ENCODE peak calls at places on chromosomes 7 and 10, in eight cellular contexts. U, T, V, F, H, K, M and W are unnamed samples.

GRCh38 chr10:85735997-85736396 is 630.6 kb downstream of the GRID1 start:
- DNase-seq in U (no peak), T (no peak), V (no peak), F (no peak), H (no peak), K (no peak), M (no peak), W (no peak)

GRCh38 chr7:153858335-153858734 is 193.9 kb upstream of the DPP6 start:
- DNase-seq in U (no peak), T (peak), V (peak), F (no peak), H (peak), K (no peak), M (no peak), W (peak)

GRCh38 chr7:129825005-129825553 is 127.7 kb downstream of the UBE2H start:
- DNase-seq in U (peak), T (no peak), V (peak), F (peak), H (peak), K (peak), M (peak), W (no peak)

GRCh38 chr7:6171532-6172330 is 100.7 kb downstream of the CYTH3 start:
- DNase-seq in U (no peak), T (no peak), V (no peak), F (no peak), H (no peak), K (no peak), M (no peak), W (no peak)

GRCh38 chr10:42990016-42990720 is 86.7 kb upstream of the RET start:
- DNase-seq in U (peak), T (no peak), V (no peak), F (no peak), H (no peak), K (no peak), M (peak), W (no peak)

GRCh38 chr10:95312264-95312663 is 21.5 kb upstream of the PDLIM1 start:
- DNase-seq in U (no peak), T (no peak), V (no peak), F (no peak), H (no peak), K (no peak), M (no peak), W (no peak)

GRCh38 chr10:31961675-31962074 is 33.0 kb upstream of the ARHGAP12 start:
- DNase-seq in U (no peak), T (no peak), V (no peak), F (no peak), H (peak), K (no peak), M (no peak), W (peak)

GRCh38 chr7:1433128-1433920 is 25.9 kb downstream of the MICALL2 start:
- DNase-seq in U (no peak), T (no peak), V (no peak), F (no peak), H (no peak), K (no peak), M (no peak), W (no peak)

GRCh38 chr10:17335065-17335464 is 107.0 kb downstream of the VIM start:
- DNase-seq in U (no peak), T (no peak), V (no peak), F (no peak), H (peak), K (no peak), M (no peak), W (peak)

GRCh38 chr10:44010873-44011602 is 362.4 kb upstream of the ZNF32 start:
- DNase-seq in U (no peak), T (peak), V (no peak), F (no peak), H (no peak), K (no peak), M (no peak), W (no peak)

GRCh38 chr10:28551086-28551485 is 18.2 kb downstream of the WAC start:
- DNase-seq in U (no peak), T (no peak), V (no peak), F (no peak), H (no peak), K (no peak), M (no peak), W (no peak)
- H3K4me3 ChIP-seq in U (no peak), T (no peak), V (no peak), F (no peak), H (no peak), K (no peak), M (no peak), W (no peak)

GRCh38 chr7:51316666-51317581 is at the start of gene COBL:
- DNase-seq in U (peak), T (no peak), V (no peak), F (peak), H (no peak), K (no peak), M (peak), W (no peak)

GRCh38 chr7:51316262-51316665 is 345 bp downstream of the COBL start:
- DNase-seq in U (peak), T (no peak), V (no peak), F (peak), H (no peak), K (no peak), M (peak), W (no peak)

GRCh38 chr7:51318886-51319579 is 2.4 kb upstream of the COBL start:
- DNase-seq in U (no peak), T (no peak), V (no peak), F (no peak), H (no peak), K (no peak), M (no peak), W (no peak)

GRCh38 chr7:51317582-51317910 is 937 bp upstream of the COBL start:
- DNase-seq in U (no peak), T (no peak), V (no peak), F (no peak), H (no peak), K (no peak), M (no peak), W (no peak)

GRCh38 chr7:51318001-51318400 is 1.4 kb upstream of the COBL start:
- DNase-seq in U (no peak), T (no peak), V (no peak), F (no peak), H (no peak), K (no peak), M (no peak), W (no peak)
- H3K4me3 ChIP-seq in U (no peak), T (no peak), V (no peak), F (peak), H (no peak), K (no peak), M (no peak), W (no peak)

GRCh38 chr7:141181812-141182211 is 107.9 kb downstream of the TMEM178B start:
- DNase-seq in U (no peak), T (no peak), V (no peak), F (no peak), H (no peak), K (no peak), M (no peak), W (no peak)

GRCh38 chr7:141184532-141185190 is 110.8 kb downstream of the TMEM178B start:
- DNase-seq in U (no peak), T (no peak), V (no peak), F (no peak), H (no peak), K (no peak), M (no peak), W (no peak)

GRCh38 chr7:141189231-141189630 is 115.4 kb downstream of the TMEM178B start:
- DNase-seq in U (no peak), T (no peak), V (no peak), F (no peak), H (no peak), K (no peak), M (no peak), W (no peak)

GRCh38 chr7:141190467-141190866 is 116.6 kb downstream of the TMEM178B start:
- DNase-seq in U (no peak), T (no peak), V (no peak), F (no peak), H (no peak), K (no peak), M (no peak), W (no peak)

DNA sequence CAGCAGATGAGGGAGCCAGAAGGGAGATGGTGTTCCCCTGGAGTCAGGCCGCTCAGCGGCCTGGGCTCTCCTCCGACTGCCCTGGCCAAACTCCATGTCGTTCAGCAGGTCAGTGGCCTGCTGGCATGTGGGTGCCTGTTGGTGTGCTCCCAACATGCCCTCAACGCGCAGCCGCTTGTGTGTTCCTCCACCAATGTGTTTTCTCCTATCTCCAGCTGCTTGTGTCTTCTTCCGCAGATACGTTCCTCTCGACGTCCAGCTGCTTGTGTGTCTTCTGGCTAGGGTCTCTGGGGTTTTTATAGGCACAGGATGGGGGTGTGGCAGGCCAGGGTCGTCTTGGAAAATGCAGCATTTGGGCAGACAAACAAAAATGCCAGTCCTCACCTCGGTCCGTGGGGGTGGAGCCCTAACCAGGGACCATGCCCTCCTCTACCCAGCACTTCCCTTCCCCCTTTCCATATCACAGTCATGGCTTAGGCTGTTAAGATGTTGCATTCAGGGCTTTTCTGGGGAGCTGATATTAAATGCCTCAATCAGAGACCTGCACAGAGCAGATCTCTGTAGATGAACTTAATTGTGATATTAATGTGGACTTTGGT is 111.6 kb downstream of the TMEM178B start:
- DNase-seq in U (no peak), T (no peak), V (no peak), F (no peak), H (no peak), K (no peak), M (no peak), W (no peak)
- H3K4me3 ChIP-seq in U (no peak), T (no peak), V (no peak), F (no peak), H (no peak), K (no peak), M (no peak), W (no peak)

DNA sequence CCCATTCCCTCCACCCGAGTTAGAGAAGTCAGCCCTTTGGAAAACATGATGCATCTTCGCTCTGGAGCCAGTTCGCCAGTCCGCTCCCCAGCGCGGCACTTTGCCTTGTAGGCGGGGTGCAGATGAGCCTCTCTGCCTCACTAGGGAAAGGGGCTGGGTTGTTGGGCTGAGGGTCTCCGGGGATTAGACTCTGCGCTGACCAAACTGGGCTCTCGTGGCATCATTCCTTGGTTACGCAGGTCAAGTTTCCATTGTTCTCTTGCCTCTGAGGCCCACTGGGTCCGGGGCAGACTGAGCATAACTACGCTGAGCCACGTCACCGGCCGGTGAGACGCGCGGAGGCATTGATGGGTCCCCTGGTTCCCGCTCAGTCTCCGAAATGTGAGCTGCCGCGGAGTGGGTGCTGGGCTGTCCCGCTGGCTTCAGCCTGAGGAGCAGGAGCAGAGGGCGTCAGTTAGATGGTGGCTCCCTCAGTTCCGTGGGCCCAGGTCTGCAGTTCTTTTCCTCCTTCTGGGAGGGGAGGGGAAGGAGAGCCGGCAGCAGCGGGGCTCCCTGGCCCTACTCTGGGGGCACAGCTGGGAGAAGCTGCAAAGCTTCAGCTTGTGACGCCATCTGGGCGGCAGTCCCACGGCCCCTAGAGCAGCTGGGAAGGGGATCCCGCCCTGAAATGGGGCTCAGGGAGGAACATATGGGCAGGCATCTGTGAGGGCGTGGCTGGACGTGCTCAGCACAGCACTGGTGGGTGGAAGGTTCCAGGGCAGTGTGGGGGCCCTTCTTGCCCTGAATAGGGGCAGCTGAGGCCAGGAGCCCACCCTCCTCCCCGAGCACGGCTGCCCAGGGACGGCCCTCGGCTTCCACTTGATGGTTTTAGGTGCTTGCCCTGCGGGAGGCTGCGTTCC is 121.2 kb upstream of the BTBD16 start:
- DNase-seq in U (no peak), T (no peak), V (peak), F (no peak), H (no peak), K (no peak), M (peak), W (peak)
- H3K4me3 ChIP-seq in U (no peak), T (no peak), V (peak), F (no peak), H (no peak), K (no peak), M (no peak), W (no peak)

DNA sequence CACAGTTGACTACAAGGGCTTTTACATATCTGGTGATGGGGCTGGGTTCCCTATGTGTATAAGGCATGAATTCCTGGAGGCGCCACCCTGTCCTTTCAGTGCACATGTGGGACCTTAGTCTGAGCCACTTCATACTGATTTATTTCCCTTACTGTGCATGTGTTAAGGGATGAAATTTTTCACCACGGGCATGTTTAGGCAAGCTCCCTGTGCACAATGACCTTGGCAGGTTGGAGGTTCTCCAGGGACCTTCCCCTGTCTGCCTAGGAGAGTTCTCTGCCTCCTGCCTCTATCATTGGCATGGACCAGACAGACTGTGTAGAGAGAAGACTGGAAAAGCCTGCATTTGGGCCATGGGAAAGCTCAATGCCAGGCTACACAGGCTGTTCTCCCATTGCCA is 145.9 kb upstream of the ITGB1 start:
- DNase-seq in U (no peak), T (no peak), V (no peak), F (no peak), H (no peak), K (no peak), M (no peak), W (no peak)
- H3K4me3 ChIP-seq in U (no peak), T (no peak), V (no peak), F (no peak), H (no peak), K (no peak), M (no peak), W (no peak)

GRCh38 chr7:128783143-128783799 is 7.7 kb upstream of the OPN1SW start:
- DNase-seq in U (peak), T (no peak), V (peak), F (peak), H (peak), K (peak), M (peak), W (peak)
- H3K4me3 ChIP-seq in U (no peak), T (no peak), V (no peak), F (no peak), H (no peak), K (no peak), M (no peak), W (peak)

DNA sequence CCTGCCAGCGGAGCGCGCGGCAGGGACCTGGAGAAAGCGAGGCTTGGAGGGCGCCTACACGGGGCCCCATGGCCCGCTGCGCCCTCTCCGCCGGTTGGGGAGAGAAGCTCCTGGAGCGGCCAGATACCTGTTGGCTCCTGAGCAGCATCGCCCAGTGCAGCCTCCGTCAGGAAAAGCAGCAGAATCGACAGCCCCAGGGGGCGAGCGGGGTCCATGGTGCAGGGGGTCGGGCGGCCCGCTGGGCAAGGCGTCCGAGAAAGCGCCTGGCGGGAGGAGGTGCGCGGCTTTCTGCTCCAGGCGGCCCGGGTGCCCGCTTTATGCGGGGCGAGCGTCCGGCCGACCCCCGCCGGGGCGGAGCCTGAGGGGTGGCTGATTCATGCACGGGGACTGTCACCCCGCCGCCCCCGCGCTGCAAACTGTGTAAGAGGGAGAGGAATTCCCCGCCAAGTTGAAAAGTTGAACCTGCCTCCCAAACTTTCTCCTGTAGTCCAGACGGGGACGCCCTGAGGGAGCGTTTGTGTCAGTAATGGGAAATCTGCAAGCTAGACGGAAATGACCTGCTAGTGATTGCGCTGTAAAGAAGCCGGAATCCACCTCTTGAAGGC is at the start of gene TFPI2:
- DNase-seq in U (peak), T (peak), V (peak), F (peak), H (peak), K (peak), M (peak), W (peak)
- H3K4me3 ChIP-seq in U (peak), T (peak), V (peak), F (peak), H (peak), K (peak), M (peak), W (peak)

GRCh38 chr7:35025391-35025870 is 11.9 kb downstream of the DPY19L1 start:
- DNase-seq in U (no peak), T (no peak), V (no peak), F (no peak), H (no peak), K (no peak), M (no peak), W (no peak)

GRCh38 chr7:35026154-35026553 is 11.1 kb downstream of the DPY19L1 start:
- DNase-seq in U (no peak), T (no peak), V (no peak), F (no peak), H (no peak), K (no peak), M (no peak), W (no peak)

GRCh38 chr7:35021445-35021844 is 15.8 kb downstream of the DPY19L1 start:
- DNase-seq in U (no peak), T (no peak), V (no peak), F (no peak), H (no peak), K (no peak), M (no peak), W (no peak)

GRCh38 chr7:35022725-35023124 is 14.6 kb downstream of the DPY19L1 start:
- DNase-seq in U (peak), T (no peak), V (no peak), F (no peak), H (no peak), K (no peak), M (no peak), W (no peak)

DNA sequence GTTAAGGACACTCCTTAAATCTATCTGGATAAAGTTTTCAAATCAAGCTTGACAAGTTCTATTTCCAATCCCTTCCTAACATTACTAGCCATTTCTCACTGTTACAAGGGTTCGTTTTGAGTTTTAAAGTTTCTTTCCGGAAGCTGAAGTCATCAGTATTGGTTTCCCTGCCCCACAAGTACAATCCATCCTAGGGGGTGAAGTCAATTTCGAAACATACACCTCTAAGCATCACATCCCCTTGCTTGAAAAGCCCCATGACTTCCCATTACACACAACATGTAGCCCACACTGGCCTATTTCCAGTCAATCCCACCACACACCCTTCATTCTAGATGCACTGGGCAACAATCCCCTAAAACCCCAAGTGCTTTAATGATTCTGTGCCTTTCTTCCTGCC is 13.0 kb downstream of the DPY19L1 start:
- DNase-seq in U (no peak), T (no peak), V (no peak), F (no peak), H (no peak), K (no peak), M (no peak), W (no peak)
- H3K4me3 ChIP-seq in U (no peak), T (no peak), V (no peak), F (no peak), H (no peak), K (no peak), M (no peak), W (no peak)